ENCODE peak calls at places on chromosomes 7 and 10, in ten cellular contexts. L is CD4-positive, alpha-beta T cell; D is AG04450; V is tibial nerve; Q is fibroblast of lung; Y is transverse colon; J is ovary; G is H9; F is body of pancreas; B is neural progenitor cell. C is an unnamed sample. For H3K27me3, the result is how much of the 10 kb centered on the place peaks cover.

GRCh38 chr10:33031171-33031570 is 73.1 kb upstream of the ITGB1 start:
- DNase-seq in L (no peak), D (no peak), V (no peak), Q (no peak), Y (no peak), J (no peak), G (no peak), F (no peak), B (no peak), C (no peak)

GRCh38 chr7:18408461-18408860 is 87.1 kb upstream of the HDAC9 start:
- DNase-seq in L (no peak), D (no peak), V (no peak), Q (peak), Y (no peak), J (no peak), G (no peak), F (no peak), B (no peak), C (no peak)

GRCh38 chr10:69362471-69362954 is 54.2 kb downstream of the TACR2 start:
- DNase-seq in L (no peak), D (peak), V (no peak), Q (peak), Y (peak), J (no peak), G (no peak), F (peak), B (no peak), C (no peak)

GRCh38 chr7:116348356-116348755 is 138.0 kb downstream of the TES start:
- DNase-seq in L (no peak), D (no peak), V (no peak), Q (no peak), Y (no peak), J (no peak), G (no peak), F (no peak), B (no peak), C (no peak)

GRCh38 chr7:139189357-139189756 is 41.7 kb upstream of the UBN2 start:
- DNase-seq in L (no peak), D (no peak), V (no peak), Q (no peak), Y (no peak), J (no peak), G (no peak), F (no peak), B (no peak), C (no peak)

GRCh38 chr7:117010375-117011133 is 57.3 kb downstream of the ST7 start:
- DNase-seq in L (no peak), D (no peak), V (no peak), Q (peak), Y (no peak), J (no peak), G (no peak), F (no peak), B (no peak), C (no peak)

GRCh38 chr10:127906548-127907377 is at the start of gene PTPRE:
- DNase-seq in L (peak), D (no peak), V (no peak), Q (peak), Y (peak), J (peak), G (peak), F (peak), B (peak), C (peak)

GRCh38 chr10:12729885-12730284 is 271.6 kb downstream of the CCDC3 start:
- DNase-seq in L (no peak), D (no peak), V (no peak), Q (no peak), Y (no peak), J (no peak), G (peak), F (no peak), B (peak), C (no peak)

GRCh38 chr10:117132751-117133231 is 5.3 kb downstream of the VAX1 start:
- DNase-seq in L (no peak), D (no peak), V (no peak), Q (no peak), Y (no peak), J (no peak), G (peak), F (no peak), B (peak), C (no peak)

GRCh38 chr7:17043012-17043877 is 161.5 kb upstream of the AGR3 start:
- DNase-seq in L (no peak), D (no peak), V (no peak), Q (peak), Y (no peak), J (no peak), G (no peak), F (no peak), B (no peak), C (no peak)

GRCh38 chr7:44291066-44291732 is 34.2 kb downstream of the CAMK2B start:
- DNase-seq in L (no peak), D (peak), V (peak), Q (peak), Y (peak), J (peak), G (no peak), F (peak), B (no peak), C (no peak)

GRCh38 chr7:99955247-99955646 is 20.6 kb downstream of the AZGP1 start:
- DNase-seq in L (no peak), D (no peak), V (no peak), Q (no peak), Y (no peak), J (no peak), G (no peak), F (no peak), B (no peak), C (no peak)

GRCh38 chr7:33923440-33924229 is 18.3 kb downstream of the BMPER start:
- DNase-seq in L (no peak), D (no peak), V (no peak), Q (no peak), Y (no peak), J (no peak), G (no peak), F (no peak), B (no peak), C (no peak)

GRCh38 chr10:106401161-106401560 is 763.3 kb downstream of the SORCS1 start:
- DNase-seq in L (no peak), D (no peak), V (no peak), Q (no peak), Y (no peak), J (no peak), G (no peak), F (no peak), B (no peak), C (no peak)

GRCh38 chr10:93346712-93347111 is 135.4 kb downstream of the MYOF start:
- DNase-seq in L (no peak), D (no peak), V (no peak), Q (peak), Y (no peak), J (no peak), G (peak), F (peak), B (no peak), C (no peak)

GRCh38 chr10:45197816-45198595 is 117.4 kb downstream of the OR13A1 start:
- DNase-seq in L (no peak), D (no peak), V (no peak), Q (no peak), Y (no peak), J (no peak), G (no peak), F (no peak), B (no peak), C (no peak)

GRCh38 chr10:97503413-97503812 is 4.7 kb downstream of the UBTD1 start:
- DNase-seq in L (no peak), D (no peak), V (no peak), Q (no peak), Y (no peak), J (no peak), G (no peak), F (no peak), B (no peak), C (no peak)

GRCh38 chr7:48035301-48035966 is at the start of gene C7orf57:
- DNase-seq in L (peak), D (peak), V (peak), Q (peak), Y (peak), J (peak), G (peak), F (peak), B (peak), C (peak)

GRCh38 chr10:72525277-72525676 is 100.6 kb downstream of the MICU1 start:
- DNase-seq in L (no peak), D (no peak), V (no peak), Q (peak), Y (no peak), J (no peak), G (no peak), F (no peak), B (no peak), C (no peak)

GRCh38 chr10:93471110-93471651 is 11.0 kb downstream of the MYOF start:
- DNase-seq in L (no peak), D (peak), V (no peak), Q (peak), Y (no peak), J (no peak), G (no peak), F (peak), B (no peak), C (peak)

GRCh38 chr7:45032421-45032820 is 32.4 kb downstream of the CCM2 start:
- DNase-seq in L (no peak), D (no peak), V (no peak), Q (no peak), Y (no peak), J (no peak), G (no peak), F (no peak), B (no peak), C (no peak)

GRCh38 chr10:51895209-51895608 is 195.8 kb upstream of the CSTF2T start:
- DNase-seq in L (no peak), D (peak), V (peak), Q (peak), Y (no peak), J (peak), G (no peak), F (peak), B (no peak), C (no peak)

GRCh38 chr10:73304876-73305275 is 52.4 kb upstream of the MRPS16 start:
- DNase-seq in L (no peak), D (no peak), V (no peak), Q (no peak), Y (no peak), J (no peak), G (no peak), F (no peak), B (peak), C (no peak)

GRCh38 chr7:33463131-33463530 is 333.8 kb downstream of the BBS9 start:
- DNase-seq in L (no peak), D (no peak), V (no peak), Q (no peak), Y (no peak), J (no peak), G (no peak), F (no peak), B (peak), C (no peak)

GRCh38 chr7:152313879-152314604 is 121.8 kb downstream of the KMT2C start:
- DNase-seq in L (no peak), D (peak), V (no peak), Q (peak), Y (no peak), J (no peak), G (no peak), F (peak), B (no peak), C (no peak)

GRCh38 chr10:116947838-116948529 is 57.0 kb downstream of the SHTN1 start:
- DNase-seq in L (no peak), D (no peak), V (no peak), Q (peak), Y (no peak), J (no peak), G (peak), F (peak), B (no peak), C (peak)

GRCh38 chr10:69451209-69451783 is at the start of gene TSPAN15:
- DNase-seq in L (peak), D (no peak), V (peak), Q (peak), Y (peak), J (peak), G (peak), F (peak), B (peak), C (peak)

GRCh38 chr7:129773328-129773731 is 161.8 kb downstream of the NRF1 start:
- DNase-seq in L (no peak), D (no peak), V (no peak), Q (no peak), Y (no peak), J (no peak), G (no peak), F (no peak), B (no peak), C (no peak)

GRCh38 chr7:111750168-111750715 is 187.9 kb upstream of the IMMP2L start:
- DNase-seq in L (no peak), D (no peak), V (no peak), Q (no peak), Y (no peak), J (no peak), G (no peak), F (no peak), B (no peak), C (no peak)

GRCh38 chr7:45563804-45564461 is 10.2 kb upstream of the ADCY1 start:
- DNase-seq in L (no peak), D (no peak), V (no peak), Q (no peak), Y (no peak), J (no peak), G (no peak), F (no peak), B (no peak), C (no peak)

GRCh38 chr10:59648711-59649201 is 60.9 kb downstream of the SLC16A9 start:
- DNase-seq in L (no peak), D (no peak), V (no peak), Q (peak), Y (no peak), J (no peak), G (no peak), F (no peak), B (peak), C (no peak)

GRCh38 chr10:58240531-58240930 is 27.2 kb downstream of the IPMK start:
- DNase-seq in L (no peak), D (no peak), V (no peak), Q (peak), Y (no peak), J (no peak), G (no peak), F (no peak), B (no peak), C (no peak)

GRCh38 chr10:68192113-68192512 is 39.8 kb downstream of the ATOH7 start:
- DNase-seq in L (no peak), D (no peak), V (no peak), Q (peak), Y (no peak), J (no peak), G (no peak), F (no peak), B (no peak), C (no peak)

GRCh38 chr7:135333196-135333595 is 99.6 kb downstream of the STRA8 start:
- DNase-seq in L (no peak), D (no peak), V (no peak), Q (peak), Y (no peak), J (no peak), G (no peak), F (no peak), B (no peak), C (no peak)

GRCh38 chr7:137642467-137642866 is 204.3 kb downstream of the DGKI start:
- DNase-seq in L (no peak), D (peak), V (no peak), Q (peak), Y (no peak), J (no peak), G (no peak), F (no peak), B (no peak), C (no peak)

GRCh38 chr10:35794703-35795102 is 152.6 kb upstream of the FZD8 start:
- DNase-seq in L (no peak), D (no peak), V (no peak), Q (no peak), Y (no peak), J (no peak), G (peak), F (no peak), B (no peak), C (no peak)

GRCh38 chr7:17832242-17832641 is 108.1 kb downstream of the SNX13 start:
- DNase-seq in L (no peak), D (no peak), V (no peak), Q (no peak), Y (no peak), J (no peak), G (no peak), F (no peak), B (no peak), C (no peak)

GRCh38 chr10:32746869-32747268 is 211.2 kb downstream of the ITGB1 start:
- DNase-seq in L (no peak), D (no peak), V (no peak), Q (no peak), Y (no peak), J (no peak), G (no peak), F (no peak), B (no peak), C (no peak)

GRCh38 chr7:31114593-31115343 is 62.7 kb downstream of the ADCYAP1R1 start:
- DNase-seq in L (no peak), D (no peak), V (no peak), Q (peak), Y (no peak), J (no peak), G (no peak), F (no peak), B (peak), C (no peak)

GRCh38 chr7:93941956-93942355 is 20.4 kb downstream of the GNG11 start:
- DNase-seq in L (no peak), D (peak), V (no peak), Q (peak), Y (no peak), J (no peak), G (no peak), F (no peak), B (no peak), C (no peak)

GRCh38 chr10:103478671-103479070 is 369 bp downstream of the CALHM3 start:
- DNase-seq in L (no peak), D (no peak), V (no peak), Q (no peak), Y (no peak), J (no peak), G (no peak), F (no peak), B (no peak), C (no peak)

GRCh38 chr10:103479135-103479534 is at the start of gene CALHM3:
- DNase-seq in L (no peak), D (no peak), V (no peak), Q (no peak), Y (no peak), J (no peak), G (no peak), F (no peak), B (no peak), C (peak)

GRCh38 chr10:103474077-103474476 is 5.0 kb downstream of the CALHM3 start:
- DNase-seq in L (no peak), D (no peak), V (no peak), Q (no peak), Y (no peak), J (no peak), G (no peak), F (no peak), B (no peak), C (no peak)

GRCh38 chr10:103475437-103475836 is 3.6 kb downstream of the CALHM3 start:
- DNase-seq in L (no peak), D (no peak), V (no peak), Q (no peak), Y (no peak), J (no peak), G (no peak), F (no peak), B (no peak), C (no peak)

GRCh38 chr10:103476046-103476768 is 2.8 kb downstream of the CALHM3 start:
- DNase-seq in L (no peak), D (no peak), V (no peak), Q (no peak), Y (no peak), J (no peak), G (peak), F (no peak), B (peak), C (no peak)
- TF ChIP-seq CTCF in L (no peak), D (peak), V (no peak), Q (peak), Y (no peak), J (no peak), G (peak), F (no peak), B (peak), C (no peak)

GRCh38 chr10:77371421-77371820 is 266.2 kb downstream of the KCNMA1 start:
- DNase-seq in L (no peak), D (no peak), V (no peak), Q (no peak), Y (no peak), J (no peak), G (no peak), F (no peak), B (no peak), C (no peak)

GRCh38 chr10:77363197-77363596 is 274.4 kb downstream of the KCNMA1 start:
- DNase-seq in L (no peak), D (no peak), V (no peak), Q (no peak), Y (no peak), J (no peak), G (no peak), F (no peak), B (no peak), C (no peak)

GRCh38 chr10:77372400-77372799 is 265.2 kb downstream of the KCNMA1 start:
- DNase-seq in L (no peak), D (no peak), V (no peak), Q (no peak), Y (no peak), J (no peak), G (no peak), F (peak), B (no peak), C (no peak)

GRCh38 chr10:77371848-77372247 is 265.8 kb downstream of the KCNMA1 start:
- DNase-seq in L (no peak), D (no peak), V (no peak), Q (no peak), Y (no peak), J (no peak), G (no peak), F (no peak), B (no peak), C (no peak)

GRCh38 chr10:77368006-77368405 is 269.6 kb downstream of the KCNMA1 start:
- DNase-seq in L (no peak), D (no peak), V (no peak), Q (no peak), Y (no peak), J (no peak), G (no peak), F (no peak), B (no peak), C (no peak)
- H3K27me3 ChIP-seq in L (under half), D (under half), V (under half), Q (under half), Y (under half), J (under half), G (under half), F (under half), B (under half), C (under half)

DNA sequence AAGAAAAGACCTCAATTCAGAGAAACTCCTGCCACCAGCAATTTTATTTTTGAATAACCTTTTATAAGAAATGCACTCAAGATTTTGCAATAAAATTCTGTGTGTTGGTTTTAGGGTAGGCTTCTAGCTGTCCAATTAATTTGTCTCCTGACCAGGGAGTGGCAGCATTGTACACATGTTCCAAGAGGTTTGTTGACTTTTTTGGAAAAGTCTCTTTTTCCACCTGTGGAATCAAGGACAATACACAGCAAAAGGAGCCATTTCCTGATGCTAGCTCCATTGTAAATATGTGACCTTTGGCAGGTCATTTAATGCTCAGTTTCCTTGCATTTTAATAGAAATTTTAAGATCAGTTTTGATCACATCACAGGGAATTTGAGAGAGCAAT is 1.8 kb downstream of the GIMAP5 start:
- DNase-seq in L (no peak), D (no peak), V (no peak), Q (no peak), Y (no peak), J (no peak), G (no peak), F (peak), B (no peak), C (no peak)
- TF ChIP-seq CTCF in L (no peak), D (no peak), V (no peak), Q (no peak), Y (no peak), J (no peak), G (no peak), F (peak), B (peak), C (no peak)

DNA sequence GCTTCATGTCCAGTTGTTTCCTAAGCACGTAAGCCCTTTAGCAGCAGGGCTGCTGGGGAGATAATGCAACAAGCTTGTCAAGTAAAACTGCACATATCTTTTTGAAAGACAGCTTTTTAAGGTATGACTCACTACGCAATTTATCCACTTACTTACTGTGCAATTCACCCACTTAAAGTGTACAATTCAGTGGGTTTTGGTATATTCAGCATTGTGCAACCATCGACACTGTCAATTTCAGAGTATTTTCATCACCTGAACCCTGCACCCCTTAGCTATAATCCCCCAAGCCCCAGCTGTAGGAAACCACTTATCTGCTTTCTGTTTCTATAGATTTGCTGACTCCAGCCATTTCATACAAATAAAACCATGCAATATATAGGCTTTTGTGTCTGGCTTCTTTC is 168.0 kb downstream of the PTPN20 start:
- DNase-seq in L (no peak), D (no peak), V (no peak), Q (peak), Y (no peak), J (no peak), G (no peak), F (no peak), B (no peak), C (no peak)
- H3K27me3 ChIP-seq in L (under half), D (under half), V (under half), Q (under half), Y (under half), J (under half), G (under half), F (under half), B (under half), C (under half)

GRCh38 chr7:46854958-46855473 is 726.9 kb downstream of the TNS3 start:
- DNase-seq in L (no peak), D (no peak), V (no peak), Q (peak), Y (no peak), J (no peak), G (no peak), F (no peak), B (no peak), C (no peak)
- TF ChIP-seq CTCF in L (no peak), D (no peak), V (no peak), Q (no peak), Y (no peak), J (no peak), G (no peak), F (no peak), B (no peak), C (no peak)